ENCODE peak calls at places on chromosomes 1 and 21, in eight cellular contexts. One of them, this sample, is unnamed.

GRCh38 chr1:44225761-44226160 is 12.5 kb downstream of the DMAP1 start:
- DNase-seq in left ventricle myocardium superior: no peak
- DNase-seq in AG08396: no peak
- DNase-seq in 8988T: no peak
- DNase-seq in stimulated activated CD4-positive, alpha-beta T cell treated with anti-CD3 and anti-CD28 coated beads, Interleukin-2, amount 100 ng/mL, for 24 hours: no peak
- DNase-seq in right lobe of liver: no peak
- DNase-seq in glutamatergic neuron: no peak
- DNase-seq in spleen: no peak
- DNase-seq in this sample: no peak

GRCh38 chr1:155191904-155192303 is 15.8 kb downstream of the THBS3 start:
- DNase-seq in left ventricle myocardium superior: no peak
- DNase-seq in stimulated activated CD4-positive, alpha-beta T cell treated with anti-CD3 and anti-CD28 coated beads, Interleukin-2, amount 100 ng/mL, for 24 hours: no peak
- DNase-seq in spleen: no peak
- DNase-seq in right lobe of liver: no peak
- DNase-seq in glutamatergic neuron: no peak
- DNase-seq in AG08396: no peak
- DNase-seq in 8988T: peak
- DNase-seq in this sample: peak

GRCh38 chr1:85629532-85629920 is 49.0 kb downstream of the CCN1 start:
- DNase-seq in stimulated activated CD4-positive, alpha-beta T cell treated with anti-CD3 and anti-CD28 coated beads, Interleukin-2, amount 100 ng/mL, for 24 hours: no peak
- DNase-seq in AG08396: no peak
- DNase-seq in right lobe of liver: no peak
- DNase-seq in spleen: no peak
- DNase-seq in glutamatergic neuron: no peak
- DNase-seq in 8988T: no peak
- DNase-seq in left ventricle myocardium superior: no peak
- DNase-seq in this sample: no peak

GRCh38 chr1:26302733-26303405 is 3.6 kb downstream of the UBXN11 start:
- DNase-seq in right lobe of liver: no peak
- DNase-seq in glutamatergic neuron: no peak
- DNase-seq in AG08396: peak
- DNase-seq in spleen: no peak
- DNase-seq in left ventricle myocardium superior: peak
- DNase-seq in stimulated activated CD4-positive, alpha-beta T cell treated with anti-CD3 and anti-CD28 coated beads, Interleukin-2, amount 100 ng/mL, for 24 hours: no peak
- DNase-seq in 8988T: peak
- DNase-seq in this sample: no peak

GRCh38 chr1:20029178-20029912 is 40.6 kb upstream of the PLA2G5 start:
- DNase-seq in left ventricle myocardium superior: peak
- DNase-seq in 8988T: no peak
- DNase-seq in AG08396: no peak
- DNase-seq in right lobe of liver: no peak
- DNase-seq in stimulated activated CD4-positive, alpha-beta T cell treated with anti-CD3 and anti-CD28 coated beads, Interleukin-2, amount 100 ng/mL, for 24 hours: no peak
- DNase-seq in glutamatergic neuron: no peak
- DNase-seq in spleen: no peak
- DNase-seq in this sample: no peak

GRCh38 chr21:14548751-14549150 is 2.6 kb upstream of the SAMSN1 start:
- DNase-seq in 8988T: no peak
- DNase-seq in stimulated activated CD4-positive, alpha-beta T cell treated with anti-CD3 and anti-CD28 coated beads, Interleukin-2, amount 100 ng/mL, for 24 hours: no peak
- DNase-seq in glutamatergic neuron: no peak
- DNase-seq in AG08396: no peak
- DNase-seq in spleen: no peak
- DNase-seq in right lobe of liver: no peak
- DNase-seq in left ventricle myocardium superior: no peak
- DNase-seq in this sample: no peak

GRCh38 chr21:41823166-41823565 is 56.0 kb downstream of the PRDM15 start:
- DNase-seq in spleen: peak
- DNase-seq in 8988T: no peak
- DNase-seq in right lobe of liver: peak
- DNase-seq in glutamatergic neuron: no peak
- DNase-seq in stimulated activated CD4-positive, alpha-beta T cell treated with anti-CD3 and anti-CD28 coated beads, Interleukin-2, amount 100 ng/mL, for 24 hours: no peak
- DNase-seq in left ventricle myocardium superior: no peak
- DNase-seq in AG08396: no peak
- DNase-seq in this sample: no peak

GRCh38 chr1:168408531-168409242 is 128.0 kb downstream of the TBX19 start:
- DNase-seq in stimulated activated CD4-positive, alpha-beta T cell treated with anti-CD3 and anti-CD28 coated beads, Interleukin-2, amount 100 ng/mL, for 24 hours: peak
- DNase-seq in AG08396: peak
- DNase-seq in glutamatergic neuron: no peak
- DNase-seq in left ventricle myocardium superior: no peak
- DNase-seq in 8988T: peak
- DNase-seq in right lobe of liver: no peak
- DNase-seq in spleen: no peak
- DNase-seq in this sample: no peak

GRCh38 chr1:218851601-218852000 is 322.1 kb upstream of the LYPLAL1 start:
- DNase-seq in 8988T: no peak
- DNase-seq in glutamatergic neuron: no peak
- DNase-seq in AG08396: no peak
- DNase-seq in right lobe of liver: no peak
- DNase-seq in left ventricle myocardium superior: no peak
- DNase-seq in spleen: no peak
- DNase-seq in stimulated activated CD4-positive, alpha-beta T cell treated with anti-CD3 and anti-CD28 coated beads, Interleukin-2, amount 100 ng/mL, for 24 hours: no peak
- DNase-seq in this sample: no peak

GRCh38 chr1:109365642-109366204 is 32.0 kb downstream of the SORT1 start:
- DNase-seq in AG08396: no peak
- DNase-seq in spleen: no peak
- DNase-seq in left ventricle myocardium superior: no peak
- DNase-seq in stimulated activated CD4-positive, alpha-beta T cell treated with anti-CD3 and anti-CD28 coated beads, Interleukin-2, amount 100 ng/mL, for 24 hours: no peak
- DNase-seq in right lobe of liver: peak
- DNase-seq in 8988T: no peak
- DNase-seq in glutamatergic neuron: no peak
- DNase-seq in this sample: no peak